ENCODE peak calls at places on chromosome 12, in six cellular contexts. One of them, this sample, is unnamed.

GRCh38 chr12:95099270-95099790 is 25.9 kb upstream of the NR2C1 start:
- DNase-seq in fibroblast of the aortic adventitia: no peak
- DNase-seq in mucosa of descending colon: no peak
- DNase-seq in fibroblast of lung: no peak
- DNase-seq in lower leg skin: no peak
- DNase-seq in iPS DF 6.9: no peak
- DNase-seq in this sample: no peak

GRCh38 chr12:1473418-1473817 is 121.0 kb downstream of the FBXL14 start:
- DNase-seq in fibroblast of the aortic adventitia: no peak
- DNase-seq in mucosa of descending colon: no peak
- DNase-seq in fibroblast of lung: no peak
- DNase-seq in lower leg skin: no peak
- DNase-seq in iPS DF 6.9: no peak
- DNase-seq in this sample: peak

GRCh38 chr12:74537126-74537706 is 419 bp upstream of the ATXN7L3B start:
- DNase-seq in fibroblast of the aortic adventitia: peak
- DNase-seq in mucosa of descending colon: no peak
- DNase-seq in fibroblast of lung: peak
- DNase-seq in lower leg skin: no peak
- DNase-seq in iPS DF 6.9: no peak
- DNase-seq in this sample: peak

GRCh38 chr12:18629916-18630315 is 107.9 kb downstream of the PLCZ1 start:
- DNase-seq in fibroblast of the aortic adventitia: no peak
- DNase-seq in mucosa of descending colon: no peak
- DNase-seq in fibroblast of lung: no peak
- DNase-seq in lower leg skin: no peak
- DNase-seq in iPS DF 6.9: no peak
- DNase-seq in this sample: no peak

GRCh38 chr12:76152161-76152807 is 67.8 kb upstream of the NAP1L1 start:
- DNase-seq in fibroblast of the aortic adventitia: no peak
- DNase-seq in mucosa of descending colon: no peak
- DNase-seq in fibroblast of lung: no peak
- DNase-seq in lower leg skin: no peak
- DNase-seq in iPS DF 6.9: no peak
- DNase-seq in this sample: no peak

GRCh38 chr12:52349196-52349595 is 18.1 kb downstream of the KRT85 start:
- DNase-seq in fibroblast of the aortic adventitia: no peak
- DNase-seq in mucosa of descending colon: no peak
- DNase-seq in fibroblast of lung: no peak
- DNase-seq in lower leg skin: peak
- DNase-seq in iPS DF 6.9: no peak
- DNase-seq in this sample: no peak

GRCh38 chr12:102120886-102121285 is 903 bp downstream of the PARPBP start:
- DNase-seq in fibroblast of the aortic adventitia: peak
- DNase-seq in mucosa of descending colon: no peak
- DNase-seq in fibroblast of lung: peak
- DNase-seq in lower leg skin: no peak
- DNase-seq in iPS DF 6.9: no peak
- DNase-seq in this sample: peak

GRCh38 chr12:99810718-99811593 is 163.4 kb downstream of the GARIN6 start:
- DNase-seq in fibroblast of the aortic adventitia: peak
- DNase-seq in mucosa of descending colon: no peak
- DNase-seq in fibroblast of lung: peak
- DNase-seq in lower leg skin: no peak
- DNase-seq in iPS DF 6.9: no peak
- DNase-seq in this sample: peak

GRCh38 chr12:9741726-9742125 is 8.8 kb upstream of the CLECL1 start:
- DNase-seq in fibroblast of the aortic adventitia: no peak
- DNase-seq in mucosa of descending colon: peak
- DNase-seq in fibroblast of lung: no peak
- DNase-seq in lower leg skin: no peak
- DNase-seq in iPS DF 6.9: no peak
- DNase-seq in this sample: peak

GRCh38 chr12:105820407-105821140 is 318.2 kb downstream of the NUAK1 start:
- DNase-seq in fibroblast of the aortic adventitia: peak
- DNase-seq in mucosa of descending colon: no peak
- DNase-seq in fibroblast of lung: peak
- DNase-seq in lower leg skin: peak
- DNase-seq in iPS DF 6.9: no peak
- DNase-seq in this sample: no peak

GRCh38 chr12:5376591-5377207 is 55.2 kb upstream of the NTF3 start:
- DNase-seq in fibroblast of the aortic adventitia: no peak
- DNase-seq in mucosa of descending colon: peak
- DNase-seq in fibroblast of lung: no peak
- DNase-seq in lower leg skin: no peak
- DNase-seq in iPS DF 6.9: no peak
- DNase-seq in this sample: peak

GRCh38 chr12:20183563-20183962 is 184.8 kb upstream of the PDE3A start:
- DNase-seq in fibroblast of the aortic adventitia: peak
- DNase-seq in mucosa of descending colon: no peak
- DNase-seq in fibroblast of lung: peak
- DNase-seq in lower leg skin: no peak
- DNase-seq in iPS DF 6.9: no peak
- DNase-seq in this sample: no peak

GRCh38 chr12:53267309-53268008 is 640 bp upstream of the ESPL1 start:
- DNase-seq in fibroblast of the aortic adventitia: no peak
- DNase-seq in mucosa of descending colon: no peak
- DNase-seq in fibroblast of lung: no peak
- DNase-seq in lower leg skin: no peak
- DNase-seq in iPS DF 6.9: no peak
- DNase-seq in this sample: peak

GRCh38 chr12:122837306-122838265 is 2.3 kb downstream of the HIP1R start:
- DNase-seq in fibroblast of the aortic adventitia: no peak
- DNase-seq in mucosa of descending colon: no peak
- DNase-seq in fibroblast of lung: no peak
- DNase-seq in lower leg skin: no peak
- DNase-seq in iPS DF 6.9: no peak
- DNase-seq in this sample: peak

GRCh38 chr12:131128556-131128955 is 174.8 kb downstream of the ADGRD1 start:
- DNase-seq in fibroblast of the aortic adventitia: no peak
- DNase-seq in mucosa of descending colon: no peak
- DNase-seq in fibroblast of lung: no peak
- DNase-seq in lower leg skin: peak
- DNase-seq in iPS DF 6.9: no peak
- DNase-seq in this sample: no peak

GRCh38 chr12:13390381-13390856 is 193.9 kb downstream of the EMP1 start:
- DNase-seq in fibroblast of the aortic adventitia: peak
- DNase-seq in mucosa of descending colon: peak
- DNase-seq in fibroblast of lung: peak
- DNase-seq in lower leg skin: peak
- DNase-seq in iPS DF 6.9: no peak
- DNase-seq in this sample: peak

GRCh38 chr12:115730975-115731541 is 546.4 kb downstream of the MED13L start:
- DNase-seq in fibroblast of the aortic adventitia: no peak
- DNase-seq in mucosa of descending colon: no peak
- DNase-seq in fibroblast of lung: no peak
- DNase-seq in lower leg skin: no peak
- DNase-seq in iPS DF 6.9: no peak
- DNase-seq in this sample: no peak

GRCh38 chr12:12736759-12737676 is 19.9 kb downstream of the CDKN1B start:
- DNase-seq in fibroblast of the aortic adventitia: peak
- DNase-seq in mucosa of descending colon: no peak
- DNase-seq in fibroblast of lung: peak
- DNase-seq in lower leg skin: no peak
- DNase-seq in iPS DF 6.9: no peak
- DNase-seq in this sample: peak

GRCh38 chr12:13093191-13093849 is 10.1 kb downstream of the GSG1 start:
- DNase-seq in fibroblast of the aortic adventitia: peak
- DNase-seq in mucosa of descending colon: no peak
- DNase-seq in fibroblast of lung: peak
- DNase-seq in lower leg skin: no peak
- DNase-seq in iPS DF 6.9: no peak
- DNase-seq in this sample: no peak

GRCh38 chr12:114405449-114406271 is at the start of gene TBX5:
- DNase-seq in fibroblast of the aortic adventitia: no peak
- DNase-seq in mucosa of descending colon: no peak
- DNase-seq in fibroblast of lung: peak
- DNase-seq in lower leg skin: no peak
- DNase-seq in iPS DF 6.9: no peak
- DNase-seq in this sample: no peak

GRCh38 chr12:114407566-114408411 is 1.8 kb upstream of the TBX5 start:
- DNase-seq in fibroblast of the aortic adventitia: no peak
- DNase-seq in mucosa of descending colon: no peak
- DNase-seq in fibroblast of lung: peak
- DNase-seq in lower leg skin: no peak
- DNase-seq in iPS DF 6.9: no peak
- DNase-seq in this sample: no peak

GRCh38 chr12:114408415-114408814 is 2.5 kb upstream of the TBX5 start:
- DNase-seq in fibroblast of the aortic adventitia: no peak
- DNase-seq in mucosa of descending colon: no peak
- DNase-seq in fibroblast of lung: no peak
- DNase-seq in lower leg skin: no peak
- DNase-seq in iPS DF 6.9: no peak
- DNase-seq in this sample: no peak

GRCh38 chr12:114406326-114407033 is 536 bp upstream of the TBX5 start:
- DNase-seq in fibroblast of the aortic adventitia: no peak
- DNase-seq in mucosa of descending colon: no peak
- DNase-seq in fibroblast of lung: no peak
- DNase-seq in lower leg skin: no peak
- DNase-seq in iPS DF 6.9: no peak
- DNase-seq in this sample: no peak

GRCh38 chr12:114407034-114407420 is 1.1 kb upstream of the TBX5 start:
- DNase-seq in fibroblast of the aortic adventitia: no peak
- DNase-seq in mucosa of descending colon: no peak
- DNase-seq in fibroblast of lung: peak
- DNase-seq in lower leg skin: no peak
- DNase-seq in iPS DF 6.9: no peak
- DNase-seq in this sample: no peak
- H3K4me3 ChIP-seq in fibroblast of the aortic adventitia: no peak
- H3K4me3 ChIP-seq in mucosa of descending colon: no peak
- H3K4me3 ChIP-seq in fibroblast of lung: peak
- H3K4me3 ChIP-seq in lower leg skin: no peak
- H3K4me3 ChIP-seq in iPS DF 6.9: no peak
- H3K4me3 ChIP-seq in this sample: no peak

DNA sequence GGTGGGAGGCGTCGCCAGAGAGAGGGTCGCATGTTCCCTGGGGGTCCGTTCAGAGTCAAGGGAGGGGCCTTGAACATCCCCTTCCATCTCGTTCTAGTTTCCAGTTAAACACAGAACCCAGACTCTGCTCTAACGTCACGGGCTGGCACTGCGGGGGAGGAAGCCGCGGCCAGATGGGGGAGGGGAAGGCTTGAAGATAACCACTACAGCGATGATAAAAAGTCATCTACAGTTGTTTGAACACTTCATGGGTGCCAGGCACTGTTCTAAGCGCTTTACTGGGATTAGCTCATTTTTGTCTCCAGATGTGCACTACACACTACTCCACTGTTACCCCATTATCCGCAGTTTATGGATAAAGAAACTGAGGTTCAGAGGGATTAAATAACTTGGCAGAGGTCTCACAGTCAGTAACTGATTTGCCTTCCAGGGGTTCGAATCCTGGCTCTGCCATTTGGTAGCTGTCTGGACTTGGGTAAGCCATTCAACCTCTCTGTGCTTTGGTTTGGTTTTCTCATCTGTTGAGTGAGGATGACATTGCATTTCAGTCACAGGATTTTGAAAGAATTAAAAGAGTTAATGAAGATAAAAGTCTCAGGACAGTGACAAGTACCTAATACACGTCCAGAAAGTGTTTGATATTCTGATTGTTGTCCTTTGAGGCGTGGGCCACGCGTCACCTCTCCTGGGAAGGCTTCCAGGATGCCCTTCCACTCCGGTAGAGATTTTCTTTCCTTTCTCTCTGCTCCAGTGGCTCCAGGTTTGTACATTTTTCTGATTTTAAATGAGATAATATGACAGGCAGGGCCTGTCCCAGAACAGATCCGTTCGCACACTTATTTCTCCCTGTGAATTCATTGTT is 798 bp upstream of the RASAL1 start:
- DNase-seq in fibroblast of the aortic adventitia: no peak
- DNase-seq in mucosa of descending colon: peak
- DNase-seq in fibroblast of lung: no peak
- DNase-seq in lower leg skin: no peak
- DNase-seq in iPS DF 6.9: no peak
- DNase-seq in this sample: peak
- H3K4me3 ChIP-seq in fibroblast of the aortic adventitia: no peak
- H3K4me3 ChIP-seq in mucosa of descending colon: no peak
- H3K4me3 ChIP-seq in fibroblast of lung: no peak
- H3K4me3 ChIP-seq in lower leg skin: no peak
- H3K4me3 ChIP-seq in iPS DF 6.9: peak
- H3K4me3 ChIP-seq in this sample: no peak

DNA sequence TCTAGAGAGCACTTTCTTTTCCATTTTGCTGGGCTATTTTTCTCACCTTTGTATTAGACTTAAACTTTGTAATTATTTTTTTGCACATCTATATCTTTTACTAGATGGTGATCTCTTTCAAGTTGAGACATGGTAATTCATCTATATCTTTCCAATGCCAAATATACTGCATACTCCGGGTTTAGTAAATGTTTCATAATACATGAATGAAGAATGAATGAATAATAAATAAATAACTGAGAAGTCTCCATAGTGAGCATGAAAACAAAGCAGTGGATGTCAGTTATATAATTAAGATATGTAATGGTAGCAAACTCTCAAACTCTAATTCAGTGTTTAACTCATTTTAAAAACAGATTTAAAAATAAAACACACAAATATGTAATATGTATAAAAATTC is 342.5 kb upstream of the KITLG start:
- DNase-seq in fibroblast of the aortic adventitia: peak
- DNase-seq in mucosa of descending colon: no peak
- DNase-seq in fibroblast of lung: peak
- DNase-seq in lower leg skin: no peak
- DNase-seq in iPS DF 6.9: no peak
- DNase-seq in this sample: no peak
- H3K4me3 ChIP-seq in fibroblast of the aortic adventitia: no peak
- H3K4me3 ChIP-seq in mucosa of descending colon: no peak
- H3K4me3 ChIP-seq in fibroblast of lung: no peak
- H3K4me3 ChIP-seq in lower leg skin: no peak
- H3K4me3 ChIP-seq in iPS DF 6.9: no peak
- H3K4me3 ChIP-seq in this sample: no peak

GRCh38 chr12:108514468-108514972 is 557 bp upstream of the FICD start:
- DNase-seq in fibroblast of the aortic adventitia: no peak
- DNase-seq in mucosa of descending colon: no peak
- DNase-seq in fibroblast of lung: no peak
- DNase-seq in lower leg skin: no peak
- DNase-seq in iPS DF 6.9: no peak
- DNase-seq in this sample: no peak
- H3K4me3 ChIP-seq in fibroblast of the aortic adventitia: peak
- H3K4me3 ChIP-seq in mucosa of descending colon: no peak
- H3K4me3 ChIP-seq in fibroblast of lung: no peak
- H3K4me3 ChIP-seq in lower leg skin: no peak
- H3K4me3 ChIP-seq in iPS DF 6.9: peak
- H3K4me3 ChIP-seq in this sample: peak

DNA sequence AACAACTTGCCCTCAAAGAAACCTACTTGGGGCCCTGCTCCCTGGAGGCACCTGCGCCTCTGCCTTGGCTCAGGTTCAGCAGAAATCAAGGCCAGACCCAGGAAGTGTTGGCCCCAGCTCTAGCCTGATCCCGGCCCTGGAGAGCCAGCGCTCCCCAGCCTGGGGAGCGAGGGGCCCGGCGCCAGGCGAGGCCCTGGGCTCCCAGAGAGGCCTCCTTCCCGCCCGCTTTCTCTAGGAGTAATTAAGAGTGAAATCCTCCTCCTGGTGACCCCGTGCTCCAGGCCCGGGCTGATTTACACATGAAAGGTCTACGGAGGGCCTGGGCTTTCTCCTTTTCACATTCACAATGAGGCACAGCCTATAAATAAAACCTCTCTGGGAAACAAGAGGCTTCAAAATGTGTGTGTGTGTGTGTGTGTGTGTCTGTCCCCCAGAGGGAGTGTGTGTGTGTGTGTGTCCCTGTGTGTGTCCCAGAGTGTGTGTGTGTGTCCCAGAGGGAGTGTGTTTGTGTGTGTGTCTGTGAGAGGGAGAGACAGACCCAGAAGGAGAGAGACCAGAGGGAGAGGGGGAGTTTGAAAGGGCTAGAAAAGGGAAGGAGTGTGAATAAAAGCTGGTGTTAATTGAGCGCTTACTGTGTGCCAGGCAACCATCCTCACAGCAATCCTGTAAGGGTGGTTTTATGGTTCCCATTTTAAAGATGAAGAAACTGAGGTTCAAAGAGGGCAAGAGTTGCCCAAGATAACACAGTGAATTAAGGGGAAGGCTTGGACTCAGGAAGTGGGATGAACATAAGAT is 23.8 kb upstream of the COX6A1 start:
- DNase-seq in fibroblast of the aortic adventitia: no peak
- DNase-seq in mucosa of descending colon: no peak
- DNase-seq in fibroblast of lung: no peak
- DNase-seq in lower leg skin: no peak
- DNase-seq in iPS DF 6.9: no peak
- DNase-seq in this sample: peak
- H3K4me3 ChIP-seq in fibroblast of the aortic adventitia: no peak
- H3K4me3 ChIP-seq in mucosa of descending colon: no peak
- H3K4me3 ChIP-seq in fibroblast of lung: no peak
- H3K4me3 ChIP-seq in lower leg skin: no peak
- H3K4me3 ChIP-seq in iPS DF 6.9: no peak
- H3K4me3 ChIP-seq in this sample: no peak